ENCODE peak calls at places on chromosomes 12 and 14, in ten cellular contexts. Q, F, L, X, U, E, K, V, J and W are unnamed samples. For H3K27me3, the result is how much of the 10 kb centered on the place peaks cover.

GRCh38 chr14:24190416-24190815 is 1.8 kb upstream of the IPO4 start:
- DNase-seq in X (no peak), U (peak), V (no peak), E (no peak), Q (no peak), F (no peak), L (no peak), J (no peak), K (no peak), W (peak)

GRCh38 chr14:75003250-75004027 is 718 bp downstream of the EIF2B2 start:
- DNase-seq in E (no peak), U (no peak), L (peak), F (no peak), J (no peak), Q (no peak), V (no peak), X (no peak), K (no peak), W (no peak)

GRCh38 chr14:38693423-38693822 is 409.6 kb downstream of the SEC23A start:
- DNase-seq in K (no peak), E (no peak), X (no peak), F (no peak), Q (no peak), V (no peak), J (no peak), L (no peak), U (no peak), W (no peak)

GRCh38 chr12:49296836-49297694 is 2.1 kb downstream of the PRPH start:
- DNase-seq in J (no peak), Q (no peak), K (no peak), U (peak), F (no peak), V (no peak), L (no peak), X (peak), E (no peak), W (peak)

GRCh38 chr12:57810450-57810849 is 8.1 kb downstream of the AVIL start:
- DNase-seq in K (no peak), J (no peak), X (no peak), L (peak), U (no peak), V (no peak), Q (peak), F (no peak), E (peak), W (peak)

GRCh38 chr12:31570880-31571279 is 20.1 kb downstream of the DENND5B start:
- DNase-seq in E (peak), L (peak), J (no peak), Q (peak), X (no peak), U (no peak), K (no peak), V (no peak), F (no peak), W (no peak)

GRCh38 chr12:130706311-130706710 is 9.8 kb downstream of the RIMBP2 start:
- DNase-seq in V (no peak), Q (no peak), U (peak), X (no peak), E (no peak), F (no peak), L (no peak), K (no peak), J (no peak), W (no peak)

GRCh38 chr12:78101181-78101876 is 270.6 kb downstream of the NAV3 start:
- DNase-seq in E (no peak), Q (no peak), U (no peak), F (no peak), L (no peak), V (no peak), J (no peak), K (no peak), X (no peak), W (no peak)

GRCh38 chr14:35406811-35407630 is 2.5 kb upstream of the NFKBIA start:
- DNase-seq in F (no peak), K (no peak), E (peak), U (peak), V (no peak), L (peak), J (no peak), Q (peak), X (peak), W (no peak)

GRCh38 chr14:58887931-58888330 is 250.2 kb downstream of the DACT1 start:
- DNase-seq in V (no peak), E (no peak), Q (peak), F (no peak), L (no peak), X (no peak), U (no peak), K (no peak), J (no peak), W (no peak)

GRCh38 chr12:114682920-114683708 is 861 bp downstream of the TBX3 start:
- DNase-seq in E (no peak), K (no peak), X (no peak), Q (no peak), F (no peak), V (no peak), L (no peak), U (peak), J (no peak), W (no peak)

GRCh38 chr14:44803239-44803905 is 158.4 kb downstream of the KLHL28 start:
- DNase-seq in E (peak), K (no peak), L (peak), F (no peak), X (no peak), Q (peak), J (no peak), V (no peak), U (peak), W (no peak)

GRCh38 chr14:105307052-105307727 is 6.4 kb upstream of the BRF1 start:
- DNase-seq in F (no peak), U (peak), K (no peak), E (no peak), X (no peak), Q (no peak), V (no peak), L (no peak), J (no peak), W (no peak)

GRCh38 chr12:58419182-58419760 is 477.9 kb downstream of the ATP23 start:
- DNase-seq in E (no peak), K (no peak), V (no peak), J (no peak), X (no peak), Q (no peak), U (no peak), F (no peak), L (no peak), W (no peak)

GRCh38 chr14:99905121-99905520 is 111.9 kb downstream of the EML1 start:
- DNase-seq in V (no peak), F (no peak), K (no peak), L (no peak), U (no peak), E (no peak), J (no peak), Q (no peak), X (no peak), W (no peak)

GRCh38 chr12:16347391-16348298 is at the start of gene MGST1:
- DNase-seq in E (peak), L (peak), K (peak), U (no peak), J (no peak), Q (peak), X (peak), V (peak), F (peak), W (peak)

GRCh38 chr12:94730846-94731245 is 80.5 kb upstream of the TMCC3 start:
- DNase-seq in U (no peak), V (no peak), Q (no peak), F (no peak), E (no peak), J (no peak), L (no peak), X (no peak), K (no peak), W (no peak)

GRCh38 chr14:44361083-44361482 is 146.0 kb downstream of the FSCB start:
- DNase-seq in J (no peak), F (no peak), Q (no peak), U (no peak), X (no peak), L (no peak), V (no peak), E (no peak), K (no peak), W (no peak)

GRCh38 chr14:59245809-59246295 is 57.4 kb downstream of the DAAM1 start:
- DNase-seq in K (no peak), X (no peak), V (no peak), J (no peak), U (no peak), F (no peak), E (no peak), Q (no peak), L (no peak), W (no peak)

GRCh38 chr12:25337916-25338315 is 87.2 kb upstream of the KRAS start:
- DNase-seq in Q (no peak), K (no peak), U (no peak), F (no peak), V (no peak), J (no peak), E (no peak), X (no peak), L (no peak), W (no peak)

GRCh38 chr14:104388631-104389325 is 190.8 kb upstream of the C14orf180 start:
- DNase-seq in V (peak), U (peak), F (no peak), X (no peak), J (no peak), Q (no peak), K (peak), L (no peak), E (no peak), W (peak)

GRCh38 chr12:18799561-18799960 is 61.6 kb downstream of the CAPZA3 start:
- DNase-seq in U (peak), E (peak), L (peak), J (no peak), F (no peak), Q (peak), V (no peak), X (no peak), K (no peak), W (no peak)

GRCh38 chr14:70804556-70805162 is 4.7 kb downstream of the MAP3K9 start:
- DNase-seq in X (no peak), Q (peak), K (no peak), L (peak), U (peak), V (no peak), F (no peak), J (no peak), E (peak), W (no peak)

GRCh38 chr12:3172124-3173007 is 95.2 kb downstream of the TSPAN9 start:
- DNase-seq in Q (no peak), F (no peak), L (no peak), K (no peak), U (peak), V (no peak), X (no peak), J (no peak), E (no peak), W (no peak)

GRCh38 chr12:24948816-24949722 is at the start of gene BCAT1:
- DNase-seq in L (peak), V (peak), U (peak), E (peak), X (peak), K (peak), J (no peak), Q (peak), F (peak), W (no peak)

GRCh38 chr14:38882533-38882932 is 220.5 kb downstream of the SEC23A start:
- DNase-seq in X (no peak), F (no peak), J (no peak), U (no peak), V (no peak), E (peak), L (peak), Q (no peak), K (no peak), W (no peak)

GRCh38 chr12:24853588-24853987 is 95.3 kb downstream of the BCAT1 start:
- DNase-seq in K (no peak), V (no peak), Q (peak), F (no peak), E (peak), X (no peak), J (no peak), L (peak), U (no peak), W (no peak)

GRCh38 chr14:79515158-79515557 is 696.1 kb downstream of the DIO2 start:
- DNase-seq in X (no peak), E (no peak), V (no peak), U (no peak), L (no peak), Q (no peak), K (no peak), F (no peak), J (no peak), W (no peak)

GRCh38 chr14:37985826-37986470 is 221.8 kb upstream of the SSTR1 start:
- DNase-seq in K (no peak), Q (peak), U (no peak), L (peak), F (no peak), V (no peak), X (peak), E (peak), J (peak), W (no peak)

GRCh38 chr12:67449591-67450052 is 180.5 kb downstream of the CAND1 start:
- DNase-seq in V (no peak), F (no peak), L (no peak), K (no peak), U (no peak), J (no peak), E (no peak), X (no peak), Q (no peak), W (no peak)

GRCh38 chr14:61342486-61342885 is 21.1 kb downstream of the PRKCH start:
- DNase-seq in Q (no peak), K (no peak), J (peak), E (no peak), L (no peak), F (no peak), U (no peak), V (no peak), X (peak), W (no peak)

GRCh38 chr14:105475269-105475915 is 771 bp downstream of the CRIP2 start:
- DNase-seq in F (no peak), L (no peak), X (no peak), E (peak), U (peak), V (peak), K (no peak), J (no peak), Q (no peak), W (peak)

GRCh38 chr12:43551271-43551970 is 582 bp downstream of the ADAMTS20 start:
- DNase-seq in V (no peak), U (peak), K (no peak), X (no peak), L (peak), F (no peak), E (no peak), Q (no peak), J (no peak), W (peak)

GRCh38 chr12:43550831-43551270 is 1.2 kb downstream of the ADAMTS20 start:
- DNase-seq in X (no peak), U (no peak), J (no peak), K (no peak), E (no peak), F (no peak), Q (no peak), L (peak), V (no peak), W (no peak)

GRCh38 chr12:43556057-43556456 is 4.1 kb upstream of the ADAMTS20 start:
- DNase-seq in Q (no peak), X (no peak), V (no peak), J (no peak), L (no peak), K (no peak), U (no peak), E (no peak), F (no peak), W (no peak)

DNA sequence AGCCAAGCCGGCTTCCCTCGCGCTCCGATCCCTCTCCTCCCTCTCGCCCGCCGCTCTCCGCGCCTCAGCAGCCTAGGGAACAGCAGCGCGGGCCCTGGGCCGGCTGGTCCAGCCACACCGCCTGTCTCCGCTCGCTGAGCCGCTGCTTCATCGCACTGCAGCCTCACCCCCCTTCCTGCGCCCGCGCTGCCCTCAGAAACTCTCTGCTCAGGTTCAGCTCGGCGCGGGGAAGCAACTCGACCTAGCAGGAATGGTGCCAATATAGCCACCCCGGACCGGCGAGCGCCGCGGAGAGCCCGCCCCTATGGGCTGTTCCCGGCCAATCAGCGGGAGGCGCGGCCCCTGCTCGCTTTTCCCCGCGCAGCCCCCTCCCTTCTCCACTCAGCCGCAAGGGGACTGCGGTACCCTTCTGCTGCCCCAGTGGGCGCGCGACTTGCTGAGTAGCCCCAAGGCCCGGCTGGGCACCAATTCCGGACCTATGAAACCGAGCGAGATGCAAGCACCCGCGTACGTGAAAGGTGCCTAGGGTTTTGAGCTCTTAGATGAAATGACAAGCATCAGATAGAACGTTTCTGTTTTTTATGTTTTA is at the start of gene ADAMTS20:
- DNase-seq in J (no peak), Q (peak), F (no peak), L (peak), K (no peak), X (no peak), E (peak), V (no peak), U (peak), W (no peak)
- TF ChIP-seq CTCF in J (no peak), Q (no peak), F (no peak), L (no peak), K (no peak), X (no peak), E (no peak), V (no peak), U (no peak), W (no peak)

DNA sequence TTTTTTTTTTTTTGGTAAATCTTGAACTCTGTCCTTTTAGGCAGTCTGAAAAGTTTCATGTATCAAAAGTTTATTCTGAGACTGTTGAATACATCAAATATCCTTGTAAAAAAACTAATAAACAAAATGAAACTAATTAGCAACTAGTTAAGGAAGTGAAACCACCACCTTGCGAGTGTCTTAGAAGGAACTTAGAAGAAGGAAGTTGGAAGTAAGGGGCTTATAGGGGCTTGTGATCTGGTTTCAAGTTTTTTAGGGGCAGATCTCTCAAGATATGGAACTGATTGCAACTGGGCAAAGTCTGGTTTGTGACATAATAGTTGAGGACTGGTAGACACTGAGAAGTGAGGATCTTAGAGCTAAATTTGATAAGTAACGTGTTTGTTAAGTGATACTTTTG is 748.8 kb downstream of the C12orf50 start:
- DNase-seq in F (no peak), E (no peak), J (no peak), U (no peak), X (no peak), L (no peak), Q (no peak), V (no peak), K (no peak), W (no peak)
- H3K27ac ChIP-seq in F (no peak), E (no peak), J (no peak), U (no peak), X (no peak), L (no peak), Q (no peak), V (no peak), K (no peak), W (no peak)

GRCh38 chr12:52120951-52121847 is 41.7 kb downstream of the SMIM41 start:
- DNase-seq in V (no peak), U (no peak), K (no peak), X (no peak), J (no peak), L (no peak), Q (no peak), E (peak), F (no peak), W (no peak)

GRCh38 chr12:52125499-52125900 is 46.0 kb downstream of the SMIM41 start:
- DNase-seq in J (no peak), Q (no peak), L (no peak), E (no peak), K (peak), V (no peak), U (no peak), F (no peak), X (no peak), W (no peak)

GRCh38 chr12:52122904-52123303 is 43.4 kb downstream of the SMIM41 start:
- DNase-seq in Q (no peak), X (no peak), F (no peak), E (no peak), U (no peak), K (no peak), J (no peak), L (no peak), V (no peak), W (no peak)

GRCh38 chr12:52119398-52120254 is 40.1 kb downstream of the SMIM41 start:
- DNase-seq in K (no peak), X (peak), J (peak), E (no peak), V (no peak), U (no peak), L (no peak), F (peak), Q (peak), W (no peak)

DNA sequence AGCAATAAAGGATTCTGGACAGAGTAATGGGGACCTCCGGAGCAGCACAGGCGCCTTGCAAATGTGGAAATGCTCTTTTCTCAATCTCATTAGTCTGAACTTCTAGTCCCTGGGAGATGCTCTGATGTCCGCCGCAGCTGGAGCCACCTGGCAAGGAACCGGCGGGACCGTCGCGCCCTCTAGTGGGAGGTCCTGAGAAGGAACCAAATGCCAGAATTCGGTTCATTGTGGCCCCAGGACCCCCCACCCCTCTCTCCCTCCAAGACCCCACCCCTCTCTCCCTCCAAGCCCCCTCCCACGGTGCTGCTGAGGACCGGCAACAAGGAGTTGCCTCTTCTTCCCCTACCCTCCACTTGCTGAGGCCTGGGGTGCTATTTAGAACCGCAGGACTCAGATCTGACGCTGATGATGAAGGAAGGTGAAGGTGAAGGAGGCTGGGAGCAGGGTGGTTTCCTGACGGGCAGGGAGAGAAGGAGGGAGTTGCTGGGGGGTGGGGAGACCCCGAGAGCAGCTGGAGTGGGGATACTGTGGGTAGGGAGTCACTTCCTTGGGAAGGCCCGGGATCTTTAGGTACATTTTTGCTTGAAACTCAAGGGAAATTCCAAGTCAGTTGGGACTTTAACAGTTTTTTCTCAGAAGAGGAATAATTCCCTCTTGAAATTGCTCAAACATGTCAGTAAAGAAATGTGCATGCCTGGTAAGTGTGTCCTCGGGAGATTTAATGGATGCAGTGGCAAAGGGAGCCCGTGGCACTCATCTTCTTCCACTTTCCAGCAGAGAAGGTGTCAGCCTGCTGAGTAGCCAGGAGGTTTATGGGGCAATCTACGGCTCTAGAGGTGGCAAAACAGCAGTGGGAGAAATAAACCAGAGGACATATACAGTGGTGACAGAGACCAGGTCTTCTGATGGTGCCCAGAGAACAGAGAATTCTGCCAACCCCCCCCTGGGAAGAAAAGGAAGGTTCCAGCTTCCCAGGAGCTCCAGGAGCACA is 42.6 kb downstream of the SMIM41 start:
- DNase-seq in Q (peak), E (peak), K (no peak), F (peak), L (peak), J (peak), V (no peak), U (peak), X (peak), W (no peak)
- H3K27me3 ChIP-seq in Q (under half), E (under half), K (under half), F (under half), L (under half), J (under half), V (half or more), U (under half), X (under half), W (under half)

GRCh38 chr14:87944987-87945604 is 47.9 kb downstream of the GALC start:
- DNase-seq in U (no peak), J (no peak), V (no peak), Q (peak), F (no peak), L (peak), X (no peak), K (no peak), E (peak), W (no peak)
- TF ChIP-seq CTCF in U (peak), J (peak), V (peak), Q (peak), F (peak), L (peak), X (peak), K (peak), E (peak), W (peak)

GRCh38 chr14:51074986-51075385 is 19.9 kb downstream of the TRIM9 start:
- DNase-seq in Q (no peak), F (no peak), E (no peak), X (no peak), L (no peak), K (no peak), V (no peak), U (no peak), J (no peak), W (no peak)
- H3K27ac ChIP-seq in Q (no peak), F (no peak), E (no peak), X (no peak), L (no peak), K (no peak), V (no peak), U (no peak), J (no peak), W (no peak)